ENCODE peak calls at places on chromosomes 5 and 9, in seven cellular contexts. E is MM.1S, R is GM23248, H is HCT116, U is neural progenitor cell, T is hepatocyte, O is GM23338. C is an unnamed sample.

GRCh38 chr9:132078369-132079356 is 1.0 kb downstream of the MED27 start:
- DNase-seq in R (peak; percentile 81), H (no peak), O (no peak), U (no peak), E (no peak), T (peak; percentile 19), C (peak; percentile 39)

GRCh38 chr5:88236866-88237642 is 31.6 kb downstream of the TMEM161B start:
- DNase-seq in U (no peak), R (peak; percentile 44), O (no peak), T (no peak), E (no peak), H (no peak), C (peak; percentile 40)

GRCh38 chr5:104126980-104127379 is 564.4 kb upstream of the NUDT12 start:
- DNase-seq in T (no peak), R (no peak), U (no peak), E (no peak), H (no peak), O (no peak), C (no peak)

GRCh38 chr5:180901204-180902009 is 2.4 kb downstream of the BTNL8 start:
- DNase-seq in E (no peak), R (no peak), T (no peak), H (no peak), U (no peak), O (no peak), C (no peak)

GRCh38 chr5:132445930-132446329 is 44.6 kb downstream of the IRF1 start:
- DNase-seq in E (no peak), R (no peak), T (no peak), O (no peak), U (no peak), H (no peak), C (no peak)

GRCh38 chr5:179330186-179330900 is 14.9 kb downstream of the ADAMTS2 start:
- DNase-seq in R (no peak), U (no peak), O (no peak), H (no peak), T (no peak), E (no peak), C (no peak)

GRCh38 chr9:134186471-134187109 is 22.2 kb upstream of the RNU6ATAC start:
- DNase-seq in O (no peak), U (no peak), R (no peak), H (no peak), E (no peak), T (no peak), C (no peak)

GRCh38 chr5:179817071-179817840 is 3.4 kb upstream of the SQSTM1 start:
- DNase-seq in U (peak; percentile 52), T (no peak), H (no peak), E (no peak), R (peak; percentile 46), O (peak; percentile 58), C (no peak)

GRCh38 chr9:93996863-93997262 is 41.7 kb upstream of the BARX1 start:
- DNase-seq in O (peak; percentile 33), T (no peak), H (no peak), U (peak; percentile 18), E (no peak), R (no peak), C (peak; percentile 16)

GRCh38 chr5:4674176-4674575 is 466.0 kb upstream of the ADAMTS16 start:
- DNase-seq in T (no peak), O (no peak), U (no peak), H (no peak), R (no peak), E (no peak), C (no peak)

GRCh38 chr5:68353624-68354023 is 138.1 kb downstream of the PIK3R1 start:
- DNase-seq in U (no peak), E (no peak), R (peak; percentile 36), H (no peak), O (no peak), T (no peak), C (no peak)

GRCh38 chr5:121596882-121597281 is 254.8 kb upstream of the FTMT start:
- DNase-seq in H (no peak), R (no peak), T (peak; percentile 12), U (no peak), O (no peak), E (no peak), C (no peak)

GRCh38 chr9:2271426-2271825 is 256.3 kb downstream of the SMARCA2 start:
- DNase-seq in U (no peak), T (no peak), O (peak; percentile 78), R (peak; percentile 26), E (no peak), H (peak; percentile 18), C (peak; percentile 33)

GRCh38 chr5:110851357-110851756 is 112.5 kb downstream of the SLC25A46 start:
- DNase-seq in H (no peak), E (no peak), R (no peak), O (no peak), U (no peak), T (no peak), C (peak; percentile 63)

GRCh38 chr5:14250094-14250777 is 107.1 kb downstream of the TRIO start:
- DNase-seq in T (peak; percentile 61), H (no peak), R (peak; percentile 93), U (peak; percentile 85), O (peak; percentile 86), E (no peak), C (no peak)

GRCh38 chr5:179261301-179262125 is 83.7 kb downstream of the ADAMTS2 start:
- DNase-seq in U (peak; percentile 90), H (no peak), R (peak; percentile 60), E (no peak), T (peak; percentile 66), O (peak; percentile 92), C (peak; percentile 3)

GRCh38 chr5:439181-439580 is 3.8 kb upstream of the EXOC3 start:
- DNase-seq in H (no peak), E (no peak), T (no peak), R (no peak), U (no peak), O (no peak), C (no peak)
- TF ChIP-seq EZH2phosphoT487 in H (no peak), E (no peak), T (no peak), R (no peak), U (no peak), O (no peak), C (no peak)

DNA sequence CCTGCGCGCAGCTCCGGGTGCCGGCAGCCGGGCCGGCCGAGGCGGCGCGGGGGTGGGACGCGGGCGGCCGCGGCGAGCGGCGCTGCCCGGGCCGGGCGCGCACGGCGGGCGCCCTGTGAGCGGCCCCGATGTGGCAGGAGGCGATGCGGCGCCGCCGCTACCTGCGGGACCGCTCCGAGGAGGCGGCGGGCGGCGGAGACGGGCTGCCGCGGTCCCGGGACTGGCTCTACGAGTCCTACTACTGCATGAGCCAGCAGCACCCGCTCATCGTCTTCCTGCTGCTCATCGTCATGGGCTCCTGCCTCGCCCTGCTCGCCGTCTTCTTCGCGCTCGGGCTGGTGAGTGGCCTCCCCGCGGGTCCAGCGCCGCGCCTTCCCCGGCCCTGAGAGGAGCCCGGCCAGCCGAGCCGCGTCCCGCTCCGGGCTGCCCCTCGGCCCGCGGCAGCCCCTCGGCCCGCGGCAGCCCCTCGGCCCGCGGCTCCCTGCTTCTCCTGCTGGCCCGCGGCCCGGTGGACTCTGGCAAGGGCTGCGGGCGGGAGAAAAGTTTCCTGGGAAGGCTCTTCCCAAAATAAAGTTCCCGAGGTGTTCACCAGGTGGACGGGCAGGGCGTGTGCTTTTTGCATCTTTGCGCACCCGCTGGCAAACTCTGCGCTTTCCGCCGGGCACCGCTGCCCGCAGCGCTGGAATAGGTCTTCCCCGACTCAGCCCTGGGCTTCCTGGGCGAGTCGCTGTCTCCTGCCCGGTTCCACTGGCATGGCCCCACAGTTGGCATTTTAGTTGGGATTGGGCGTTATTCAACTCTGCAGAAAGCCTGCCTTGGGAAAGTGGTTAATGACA is 449 bp downstream of the ADCY2 start:
- DNase-seq in O (peak; percentile 47), R (peak; percentile 50), H (no peak), E (peak; percentile 9), U (peak; percentile 65), T (peak; percentile 41), C (peak; percentile 9)
- TF ChIP-seq EZH2 in O (no peak), R (peak; percentile 86), H (no peak), E (no peak), U (peak; percentile 75), T (no peak), C (peak; percentile 97)

DNA sequence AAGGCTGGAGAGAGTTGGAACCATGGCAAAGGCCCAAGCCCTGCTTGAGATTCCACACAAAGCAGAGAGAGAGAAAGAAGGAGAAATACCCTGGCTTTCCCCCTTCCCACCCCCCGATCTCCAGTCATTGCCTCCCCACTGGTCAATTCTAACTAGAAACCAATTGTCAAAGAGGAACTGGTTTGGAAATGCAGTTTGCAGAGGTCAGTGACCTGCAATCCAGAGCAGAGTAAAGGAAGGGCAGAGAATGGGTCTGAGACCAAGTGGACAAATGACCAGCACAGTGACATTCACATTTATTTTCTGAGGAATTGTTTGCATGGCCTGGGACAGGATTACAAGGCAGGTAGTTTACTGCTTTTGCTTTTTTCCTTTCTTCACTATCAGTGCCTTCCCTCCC is 37.5 kb upstream of the ZFYVE16 start:
- DNase-seq in E (no peak), O (no peak), T (no peak), R (no peak), H (no peak), U (peak; percentile 23), C (no peak)
- TF ChIP-seq EZH2phosphoT487 in E (no peak), O (no peak), T (no peak), R (no peak), H (no peak), U (no peak), C (no peak)

DNA sequence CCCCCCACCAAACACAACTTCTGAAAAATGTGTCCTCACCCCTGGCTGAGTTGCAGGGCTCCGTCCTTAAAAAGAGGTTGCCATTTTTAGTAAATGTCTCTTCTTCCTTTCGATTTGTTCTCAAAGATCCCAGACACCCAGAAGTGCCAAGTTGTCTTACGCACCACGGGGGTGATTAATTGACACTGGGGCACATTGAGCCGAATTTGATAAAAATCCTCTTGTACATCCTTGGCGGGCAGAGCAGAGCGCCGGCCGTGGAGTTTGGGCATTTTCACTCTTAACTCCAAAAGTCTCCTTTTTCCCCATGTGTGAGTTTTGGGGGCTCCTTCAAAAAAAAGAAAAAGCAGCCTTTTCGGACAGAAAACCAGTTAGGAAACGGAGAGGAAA is 4.5 kb downstream of the LMX1B start:
- DNase-seq in T (no peak), O (no peak), R (no peak), E (no peak), H (no peak), U (no peak), C (no peak)
- TF ChIP-seq EZH2 in T (peak; percentile 74), O (peak; percentile 88), R (no peak), E (no peak), H (no peak), U (no peak), C (no peak)

DNA sequence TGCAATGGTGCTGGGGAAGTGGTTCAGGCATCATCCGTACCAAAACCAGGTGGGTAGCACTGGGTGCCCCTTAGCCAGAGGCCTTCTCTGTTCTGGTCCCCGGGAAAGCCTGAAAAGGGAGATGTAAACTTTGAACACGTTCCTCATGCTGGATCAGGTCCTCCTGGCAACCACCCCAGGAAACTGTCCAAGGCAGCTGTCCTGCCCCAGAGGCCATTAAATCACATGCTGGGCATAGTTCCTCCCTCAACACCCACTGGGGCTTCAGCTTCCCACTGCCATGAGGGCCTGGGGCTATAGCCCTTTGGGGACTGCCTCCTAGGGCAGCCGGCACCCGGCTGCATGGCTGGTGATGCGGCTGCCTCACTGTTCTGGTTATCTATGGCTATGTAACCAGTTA is 228.9 kb upstream of the MVB12B start:
- DNase-seq in U (no peak), O (no peak), E (no peak), H (no peak), T (no peak), R (no peak), C (no peak)
- TF ChIP-seq EZH2phosphoT487 in U (no peak), O (no peak), E (no peak), H (no peak), T (no peak), R (no peak), C (no peak)